ENCODE peak calls at places on chromosome 19, in six cellular contexts. Z, G, O, N, M and U are unnamed samples.
A peak's percentile ranks its signal among the peaks of the same experiment; 100 is the strongest.

GRCh38 chr19:42199440-42200115 is 17.9 kb downstream of the DEDD2 start:
- DNase-seq in Z (no peak), G (peak; percentile 80), O (peak; percentile 61), N (no peak), M (no peak), U (peak; percentile 93)

GRCh38 chr19:1132625-1133383 is 29.0 kb downstream of the GPX4 start:
- DNase-seq in Z (no peak), G (no peak), O (no peak), N (no peak), M (no peak), U (no peak)

GRCh38 chr19:289651-290538 is 1.3 kb downstream of the PLPP2 start:
- DNase-seq in Z (no peak), G (peak; percentile 89), O (peak; percentile 87), N (no peak), M (peak; percentile 74), U (peak; percentile 57)

GRCh38 chr19:1163283-1163933 is 10.7 kb downstream of the SBNO2 start:
- DNase-seq in Z (no peak), G (no peak), O (no peak), N (no peak), M (no peak), U (no peak)

GRCh38 chr19:35895911-35896642 is 4.3 kb downstream of the NFKBID start:
- DNase-seq in Z (no peak), G (no peak), O (no peak), N (no peak), M (no peak), U (no peak)

GRCh38 chr19:4635763-4636135 is 3.6 kb upstream of the TNFAIP8L1 start:
- DNase-seq in Z (no peak), G (no peak), O (peak; percentile 49), N (no peak), M (no peak), U (no peak)

GRCh38 chr19:13428352-13428751 is 77.9 kb downstream of the CACNA1A start:
- DNase-seq in Z (no peak), G (peak; percentile 6), O (peak; percentile 73), N (peak; percentile 79), M (peak; percentile 28), U (no peak)

GRCh38 chr19:1924320-1924961 is 16.5 kb upstream of the CSNK1G2 start:
- DNase-seq in Z (no peak), G (no peak), O (no peak), N (no peak), M (no peak), U (no peak)

GRCh38 chr19:18230941-18231734 is 4.9 kb upstream of the PDE4C start:
- DNase-seq in Z (no peak), G (no peak), O (peak; percentile 34), N (no peak), M (no peak), U (no peak)

GRCh38 chr19:3097442-3097871 is 3.3 kb downstream of the GNA11 start:
- DNase-seq in Z (no peak), G (peak; percentile 25), O (no peak), N (no peak), M (no peak), U (no peak)

GRCh38 chr19:18865973-18866799 is 29.8 kb downstream of the CERS1 start:
- DNase-seq in Z (peak; percentile 59), G (peak; percentile 39), O (peak; percentile 86), N (peak; percentile 77), M (no peak), U (no peak)

GRCh38 chr19:37466798-37467607 is at the start of gene ZNF569:
- DNase-seq in Z (peak; percentile 87), G (peak; percentile 93), O (peak; percentile 97), N (peak; percentile 67), M (no peak), U (peak; percentile 57)

GRCh38 chr19:37466277-37466797 is 907 bp downstream of the ZNF569 start:
- DNase-seq in Z (no peak), G (no peak), O (peak; percentile 21), N (no peak), M (no peak), U (no peak)

GRCh38 chr19:37468961-37469777 is at the start of gene ZNF570:
- DNase-seq in Z (peak; percentile 82), G (peak; percentile 86), O (peak; percentile 95), N (peak; percentile 39), M (no peak), U (peak; percentile 35)

GRCh38 chr19:37470216-37470615 is 1.1 kb downstream of the ZNF570 start:
- DNase-seq in Z (no peak), G (no peak), O (no peak), N (no peak), M (no peak), U (no peak)

DNA sequence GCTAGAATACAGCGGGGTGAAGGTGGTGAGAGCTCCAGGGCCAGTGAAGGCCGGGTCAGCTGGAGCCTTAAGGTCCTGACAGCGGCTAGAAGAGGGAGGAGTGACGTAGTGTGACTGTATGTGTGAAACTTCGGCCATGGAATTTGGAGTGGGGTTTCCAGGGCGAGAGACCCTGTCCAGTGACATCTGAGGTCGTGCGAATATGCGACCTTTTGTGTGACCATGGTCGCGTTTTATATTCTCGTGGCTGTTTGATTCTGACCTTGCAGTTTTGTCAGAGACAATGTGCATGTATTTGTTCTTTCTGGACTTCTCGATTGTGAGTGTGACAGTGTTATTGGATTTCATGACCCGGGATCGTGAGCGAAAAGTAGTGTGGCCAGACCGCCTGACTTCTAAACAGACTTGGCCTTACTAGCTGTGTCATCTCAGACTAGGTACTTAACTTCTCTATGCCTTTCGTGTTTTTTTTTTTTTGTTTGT is 405 bp upstream of the ZNF569 start:
- DNase-seq in Z (no peak), G (no peak), O (no peak), N (no peak), M (no peak), U (no peak)
- H3K4me2 ChIP-seq in Z (peak overlapping the region; percentile 74), G (peak overlapping the region; percentile 79), O (peak overlapping the region; percentile 97), N (peak overlapping the region; percentile 76), M (no peak overlapping the region), U (peak overlapping the region; percentile 78)

GRCh38 chr19:6239401-6239844 is 40.4 kb downstream of the MLLT1 start:
- DNase-seq in Z (no peak), G (peak; percentile 68), O (no peak), N (peak; percentile 61), M (no peak), U (peak; percentile 91)

GRCh38 chr19:6236310-6237291 is 43.2 kb downstream of the MLLT1 start:
- DNase-seq in Z (no peak), G (no peak), O (peak; percentile 34), N (peak; percentile 92), M (no peak), U (no peak)

GRCh38 chr19:6238256-6238642 is 41.5 kb downstream of the MLLT1 start:
- DNase-seq in Z (no peak), G (no peak), O (no peak), N (no peak), M (no peak), U (no peak)

GRCh38 chr19:6239871-6240676 is 39.7 kb downstream of the MLLT1 start:
- DNase-seq in Z (no peak), G (no peak), O (peak; percentile 34), N (no peak), M (no peak), U (no peak)

GRCh38 chr19:6238643-6239281 is 41.0 kb downstream of the MLLT1 start:
- DNase-seq in Z (no peak), G (peak; percentile 37), O (no peak), N (peak; percentile 46), M (no peak), U (no peak)
- H3K4me2 ChIP-seq in Z (no peak overlapping the region), G (peak overlapping the region; percentile 80), O (no peak overlapping the region), N (peak overlapping the region; percentile 3), M (no peak overlapping the region), U (peak overlapping the region; percentile 64)

GRCh38 chr19:47742636-47743035 is 2.7 kb upstream of the NOP53 start:
- DNase-seq in Z (no peak), G (no peak), O (peak; percentile 53), N (no peak), M (no peak), U (no peak)
- H3K4me2 ChIP-seq in Z (peak overlapping the region; percentile 97), G (peak overlapping the region; percentile 72), O (peak overlapping the region; percentile 84), N (peak overlapping the region; percentile 80), M (peak overlapping the region; percentile 71), U (peak overlapping the region; percentile 54)

GRCh38 chr19:10952809-10953208 is 8.0 kb upstream of the SMARCA4 start:
- DNase-seq in Z (no peak), G (peak; percentile 84), O (no peak), N (peak; percentile 97), M (peak; percentile 26), U (no peak)
- H3K4me2 ChIP-seq in Z (no peak overlapping the region), G (no peak overlapping the region), O (no peak overlapping the region), N (peak overlapping the region; percentile 52), M (peak overlapping the region; percentile 44), U (peak overlapping the region; percentile 44)

GRCh38 chr19:41161903-41162302 is 31.1 kb upstream of the CYP2S1 start:
- DNase-seq in Z (no peak), G (no peak), O (peak; percentile 84), N (peak; percentile 21), M (peak; percentile 27), U (no peak)

GRCh38 chr19:41172297-41173164 is 20.5 kb upstream of the CYP2S1 start:
- DNase-seq in Z (no peak), G (no peak), O (no peak), N (no peak), M (no peak), U (no peak)

GRCh38 chr19:41166888-41167804 is 25.9 kb upstream of the CYP2S1 start:
- DNase-seq in Z (no peak), G (no peak), O (no peak), N (no peak), M (no peak), U (no peak)
- H3K4me2 ChIP-seq in Z (no peak overlapping the region), G (no peak overlapping the region), O (no peak overlapping the region), N (no peak overlapping the region), M (peak overlapping the region; percentile 22), U (no peak overlapping the region)

GRCh38 chr19:43564800-43565199 is 10.5 kb downstream of the XRCC1 start:
- DNase-seq in Z (no peak), G (no peak), O (no peak), N (no peak), M (no peak), U (no peak)

GRCh38 chr19:43562211-43562697 is 13.1 kb downstream of the XRCC1 start:
- DNase-seq in Z (no peak), G (no peak), O (no peak), N (no peak), M (no peak), U (no peak)

GRCh38 chr19:43561144-43561970 is 14.0 kb downstream of the XRCC1 start:
- DNase-seq in Z (no peak), G (no peak), O (no peak), N (no peak), M (no peak), U (no peak)

GRCh38 chr19:43562698-43563241 is 12.6 kb downstream of the XRCC1 start:
- DNase-seq in Z (no peak), G (peak; percentile 75), O (no peak), N (peak; percentile 71), M (no peak), U (no peak)

GRCh38 chr19:43563816-43564215 is 11.5 kb downstream of the XRCC1 start:
- DNase-seq in Z (no peak), G (no peak), O (no peak), N (no peak), M (no peak), U (no peak)
- H3K4me2 ChIP-seq in Z (no peak overlapping the region), G (no peak overlapping the region), O (no peak overlapping the region), N (no peak overlapping the region), M (no peak overlapping the region), U (no peak overlapping the region)

DNA sequence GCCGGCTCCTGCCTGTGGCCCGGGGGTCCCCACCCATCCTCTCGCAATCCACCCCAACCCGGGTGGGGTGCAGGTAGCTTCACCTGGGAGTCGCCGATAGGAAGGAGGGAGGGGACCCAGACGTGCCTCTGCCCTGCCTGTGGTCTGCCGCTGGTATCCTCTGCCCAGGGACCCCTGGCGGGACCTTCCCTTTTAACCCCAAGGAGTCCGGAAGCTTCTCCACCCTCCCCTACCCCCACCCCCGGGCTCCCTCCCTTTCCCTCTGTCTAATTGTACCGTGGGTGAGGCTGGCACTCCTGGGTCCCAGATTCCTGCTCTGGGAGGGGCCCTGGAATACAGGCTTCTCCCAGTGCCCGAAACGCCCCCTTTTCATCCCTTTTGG is at the start of gene KLK10:
- DNase-seq in Z (no peak), G (no peak), O (no peak), N (no peak), M (no peak), U (no peak)
- H3K4me2 ChIP-seq in Z (peak within 1 kb of the TSS; percentile 75), G (peak within 1 kb of the TSS; percentile 94), O (peak within 1 kb of the TSS; percentile 88), N (no peak within 1 kb of the TSS), M (peak within 1 kb of the TSS; percentile 80), U (peak within 1 kb of the TSS; percentile 86)